ENCODE peak calls at places on chromosomes 16 and 17, in seven cellular contexts. C, E, T, R, I, K and H are unnamed samples.

GRCh38 chr17:1001640-1002411 is 4.9 kb downstream of the TIMM22 start:
- DNase-seq in C (no peak), E (no peak), T (no peak), R (no peak), I (no peak), K (no peak), H (peak)

GRCh38 chr16:1614226-1615102 is 2.3 kb downstream of the CRAMP1 start:
- DNase-seq in C (no peak), E (no peak), T (no peak), R (no peak), I (no peak), K (no peak), H (peak)

GRCh38 chr16:85816159-85816558 is 16.7 kb downstream of the COX4I1 start:
- DNase-seq in C (no peak), E (no peak), T (no peak), R (no peak), I (no peak), K (no peak), H (no peak)

GRCh38 chr17:36949461-36949927 is 740 bp downstream of the AATF start:
- DNase-seq in C (no peak), E (no peak), T (no peak), R (no peak), I (no peak), K (no peak), H (no peak)

GRCh38 chr17:20896153-20896649 is 146.6 kb downstream of the USP22 start:
- DNase-seq in C (no peak), E (peak), T (peak), R (no peak), I (no peak), K (peak), H (no peak)

GRCh38 chr16:54284319-54284930 is 2.2 kb downstream of the IRX3 start:
- DNase-seq in C (no peak), E (no peak), T (no peak), R (no peak), I (no peak), K (no peak), H (no peak)

GRCh38 chr16:78407191-78407590 is 307.7 kb downstream of the WWOX start:
- DNase-seq in C (no peak), E (no peak), T (no peak), R (no peak), I (no peak), K (no peak), H (peak)

GRCh38 chr16:3038256-3038655 is 1.5 kb upstream of the BICDL2 start:
- DNase-seq in C (no peak), E (no peak), T (no peak), R (no peak), I (no peak), K (no peak), H (no peak)

GRCh38 chr17:43791589-43791988 is 11.4 kb downstream of the CFAP97D1 start:
- DNase-seq in C (no peak), E (no peak), T (no peak), R (peak), I (no peak), K (no peak), H (peak)

GRCh38 chr17:5418858-5419355 is 555 bp downstream of the NUP88 start:
- DNase-seq in C (no peak), E (peak), T (peak), R (peak), I (peak), K (peak), H (peak)

GRCh38 chr17:2691965-2692780 is 19.4 kb downstream of the CLUH start:
- DNase-seq in C (no peak), E (no peak), T (no peak), R (no peak), I (no peak), K (no peak), H (no peak)

GRCh38 chr17:12600349-12600748 is 65.3 kb upstream of the MYOCD start:
- DNase-seq in C (no peak), E (no peak), T (no peak), R (no peak), I (no peak), K (no peak), H (no peak)

GRCh38 chr16:17138801-17139200 is 332.0 kb downstream of the XYLT1 start:
- DNase-seq in C (no peak), E (no peak), T (no peak), R (no peak), I (no peak), K (no peak), H (no peak)

GRCh38 chr17:7043195-7043543 is 723 bp downstream of the SLC16A11 start:
- DNase-seq in C (no peak), E (no peak), T (no peak), R (no peak), I (no peak), K (no peak), H (no peak)

GRCh38 chr16:89357460-89357859 is 132.9 kb downstream of the ANKRD11 start:
- DNase-seq in C (no peak), E (no peak), T (no peak), R (peak), I (no peak), K (no peak), H (no peak)

GRCh38 chr16:84927621-84928591 is 83.4 kb downstream of the ZDHHC7 start:
- DNase-seq in C (no peak), E (no peak), T (no peak), R (no peak), I (no peak), K (no peak), H (no peak)

GRCh38 chr16:13100970-13101369 is 199.6 kb downstream of the SHISA9 start:
- DNase-seq in C (no peak), E (no peak), T (no peak), R (no peak), I (no peak), K (no peak), H (no peak)